ENCODE peak calls at places on chromosomes 6 and 20, in eight cellular contexts. X, R, C, U, O, H, D and M are unnamed samples.

GRCh38 chr6:112383191-112383590 is 36.1 kb downstream of the RFPL4B start:
- DNase-seq in H (no peak), X (no peak), R (no peak), U (no peak), C (no peak), D (no peak), O (no peak), M (no peak)

GRCh38 chr6:154874684-154875594 is 120.2 kb upstream of the TIAM2 start:
- DNase-seq in O (no peak), R (peak), D (no peak), H (no peak), X (no peak), C (no peak), U (no peak), M (no peak)

GRCh38 chr6:30782425-30783014 is 38.2 kb upstream of the IER3 start:
- DNase-seq in R (peak), O (peak), H (no peak), X (no peak), U (no peak), C (no peak), D (no peak), M (no peak)

GRCh38 chr6:76810286-76810685 is 653.0 kb downstream of the HTR1B start:
- DNase-seq in O (no peak), U (no peak), R (no peak), X (peak), H (no peak), C (no peak), D (no peak), M (no peak)

GRCh38 chr6:77876300-77876699 is 223.5 kb downstream of the MEI4 start:
- DNase-seq in H (no peak), X (no peak), D (no peak), U (no peak), C (no peak), O (no peak), R (no peak), M (no peak)

GRCh38 chr6:127434651-127435050 is 24.5 kb downstream of the KIAA0408 start:
- DNase-seq in H (no peak), C (no peak), D (no peak), U (no peak), X (no peak), O (no peak), R (no peak), M (no peak)

GRCh38 chr6:158018851-158019361 is 37.2 kb downstream of the SYNJ2 start:
- DNase-seq in O (no peak), D (peak), H (no peak), X (no peak), R (peak), U (no peak), C (no peak), M (no peak)

GRCh38 chr20:49356676-49357075 is 78.8 kb upstream of the ZNFX1 start:
- DNase-seq in X (no peak), H (no peak), O (no peak), D (no peak), C (no peak), R (no peak), U (no peak), M (no peak)

GRCh38 chr20:59598625-59599310 is 5.6 kb upstream of the PHACTR3 start:
- DNase-seq in D (no peak), U (no peak), H (peak), O (peak), X (no peak), R (peak), C (peak), M (no peak)

GRCh38 chr6:38080349-38080748 is 260.8 kb downstream of the ZFAND3 start:
- DNase-seq in X (no peak), R (peak), C (no peak), H (no peak), U (no peak), O (no peak), D (no peak), M (no peak)

GRCh38 chr6:33173228-33174180 is 18.8 kb downstream of the COL11A2 start:
- DNase-seq in O (no peak), U (no peak), X (peak), R (no peak), D (no peak), C (no peak), H (no peak), M (no peak)

GRCh38 chr6:33171889-33172203 is 20.4 kb downstream of the COL11A2 start:
- DNase-seq in U (no peak), D (no peak), H (no peak), O (no peak), X (no peak), C (no peak), R (no peak), M (no peak)

GRCh38 chr6:33170176-33171095 is 21.8 kb downstream of the COL11A2 start:
- DNase-seq in C (no peak), R (no peak), X (peak), U (no peak), D (no peak), O (no peak), H (no peak), M (no peak)

GRCh38 chr6:33171096-33171888 is 21.0 kb downstream of the COL11A2 start:
- DNase-seq in D (no peak), H (no peak), U (no peak), R (no peak), C (no peak), O (no peak), X (peak), M (no peak)

GRCh38 chr6:33172307-33173227 is 19.7 kb downstream of the COL11A2 start:
- DNase-seq in O (peak), R (peak), C (no peak), D (no peak), H (no peak), X (peak), U (no peak), M (no peak)
- TF ChIP-seq CTCF in O (peak), R (peak), C (peak), D (peak), H (peak), X (peak), U (no peak), M (peak)

GRCh38 chr20:45370571-45371204 is 7.4 kb downstream of the TP53TG5 start:
- DNase-seq in H (no peak), C (no peak), X (no peak), D (no peak), R (no peak), O (no peak), U (no peak), M (no peak)

GRCh38 chr20:45366631-45367030 is 3.7 kb downstream of the SYS1 start:
- DNase-seq in X (no peak), H (no peak), O (no peak), U (no peak), R (no peak), D (no peak), C (no peak), M (no peak)

GRCh38 chr20:45366192-45366591 is 3.2 kb downstream of the SYS1 start:
- DNase-seq in U (no peak), O (no peak), R (no peak), H (no peak), D (no peak), X (no peak), C (no peak), M (no peak)

GRCh38 chr20:45367126-45367525 is 4.2 kb downstream of the SYS1 start:
- DNase-seq in U (no peak), C (no peak), R (no peak), O (no peak), D (no peak), X (no peak), H (no peak), M (no peak)

DNA sequence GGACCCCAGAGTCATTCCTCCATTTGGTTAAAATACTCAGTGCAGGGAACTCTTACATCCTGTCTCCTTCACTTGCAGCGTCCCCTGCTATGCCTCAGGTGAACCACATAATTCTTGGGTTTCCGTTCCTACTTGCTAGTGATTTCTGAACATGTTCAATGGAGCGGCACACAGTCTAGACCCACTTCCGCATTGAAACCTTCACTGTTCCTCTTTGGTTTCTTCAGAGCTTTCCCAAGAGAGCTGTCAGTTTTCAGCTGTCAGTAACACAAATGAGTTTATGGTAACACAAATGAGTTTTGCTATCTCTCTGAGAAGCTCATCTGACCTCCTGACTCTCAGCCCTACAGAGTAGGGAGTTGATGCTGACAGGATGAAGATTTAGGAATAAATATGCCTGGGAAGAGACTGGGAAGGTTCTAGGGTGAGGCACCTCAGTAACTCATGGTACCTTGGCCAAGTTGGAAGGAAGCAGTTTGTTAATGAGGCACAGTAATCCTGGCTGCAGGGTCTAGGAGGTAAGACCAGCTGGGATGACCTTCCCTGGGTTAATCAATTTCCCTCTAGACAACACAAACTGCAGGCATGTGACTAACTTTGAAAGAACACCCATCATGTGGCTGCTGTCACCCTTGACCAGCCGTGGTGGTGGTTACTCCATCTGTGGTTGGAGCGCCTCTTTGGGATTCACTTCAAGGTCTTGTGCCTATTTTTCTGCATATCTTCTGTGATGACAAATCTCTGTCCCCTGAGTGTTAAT is 5.4 kb downstream of the SYS1 start:
- DNase-seq in U (no peak), C (no peak), O (no peak), H (peak), R (no peak), D (peak), X (no peak), M (peak)
- H3K4me3 ChIP-seq in U (no peak), C (no peak), O (no peak), H (no peak), R (no peak), D (no peak), X (no peak), M (no peak)

DNA sequence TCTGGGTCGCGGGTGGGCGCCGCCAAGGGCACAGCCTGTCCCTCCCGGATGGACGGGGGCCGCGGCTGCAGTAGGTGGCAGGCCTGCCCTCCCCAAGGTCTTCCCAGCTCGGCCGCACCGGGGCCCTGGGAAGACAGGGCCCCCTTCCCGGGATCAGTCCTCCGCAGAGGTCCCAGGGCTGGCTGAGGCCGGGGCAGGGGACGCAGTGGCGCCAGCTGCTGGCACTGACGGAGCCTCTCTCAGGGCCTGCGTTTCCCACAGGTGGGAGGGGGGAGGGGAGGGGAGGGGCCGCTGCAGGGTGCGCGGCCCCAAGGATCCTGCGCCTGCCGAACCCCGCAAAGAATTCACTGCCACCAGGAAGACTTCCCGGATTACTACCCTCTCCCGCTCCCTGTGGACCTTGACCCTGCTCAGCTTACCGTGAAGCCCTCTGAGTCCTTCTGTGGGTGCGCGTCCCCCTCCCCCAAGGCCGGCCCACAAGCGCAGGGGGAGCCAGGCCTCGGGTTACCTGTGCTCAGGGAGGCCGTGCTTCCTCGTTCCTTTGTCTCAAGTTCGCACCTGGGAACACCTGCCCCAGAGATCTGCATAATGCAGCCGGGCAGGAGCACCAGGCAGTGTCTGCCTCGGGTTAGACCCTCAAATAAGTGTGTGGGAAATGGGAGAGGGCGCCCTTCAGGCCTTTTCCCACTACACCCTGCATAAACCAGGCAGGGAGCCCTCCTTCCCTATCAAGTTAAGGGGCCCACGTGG is 5.1 kb downstream of the LZTS3 start:
- DNase-seq in C (no peak), H (peak), X (peak), D (peak), U (no peak), O (no peak), R (no peak), M (no peak)
- TF ChIP-seq CTCF in C (no peak), H (no peak), X (peak), D (peak), U (no peak), O (no peak), R (no peak), M (no peak)

DNA sequence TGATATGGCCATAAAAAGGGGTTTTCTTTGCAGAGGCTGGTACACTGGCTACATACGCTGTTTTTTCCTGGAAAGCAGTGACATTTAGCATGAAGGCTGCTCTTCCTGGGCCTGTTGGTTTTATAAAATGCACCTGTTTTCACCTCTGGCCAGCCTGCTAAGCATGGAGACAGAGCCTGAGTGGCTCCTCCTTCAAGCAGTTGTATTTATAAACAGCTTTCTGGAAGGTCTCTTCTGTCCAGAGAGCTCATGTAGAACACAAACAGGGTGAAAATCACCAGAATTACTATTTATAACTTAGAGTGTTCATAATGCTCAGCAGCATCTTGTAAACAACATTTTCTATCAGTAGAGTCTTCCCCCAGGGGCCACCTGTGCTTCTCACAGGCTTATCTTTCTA is 109.0 kb downstream of the FOXO3 start:
- DNase-seq in U (no peak), X (no peak), C (no peak), O (no peak), D (no peak), H (no peak), R (no peak), M (no peak)
- H3K4me3 ChIP-seq in U (no peak), X (no peak), C (no peak), O (no peak), D (no peak), H (no peak), R (no peak), M (no peak)

GRCh38 chr20:10167594-10167993 is 51.0 kb upstream of the SNAP25 start:
- DNase-seq in X (no peak), H (no peak), D (no peak), C (no peak), U (no peak), O (no peak), R (no peak), M (no peak)

GRCh38 chr20:10170261-10170660 is 48.4 kb upstream of the SNAP25 start:
- DNase-seq in O (no peak), D (no peak), C (no peak), X (no peak), R (no peak), H (no peak), U (no peak), M (no peak)

GRCh38 chr20:10172998-10173655 is 45.5 kb upstream of the SNAP25 start:
- DNase-seq in C (no peak), O (no peak), H (no peak), U (no peak), R (no peak), X (no peak), D (no peak), M (no peak)

GRCh38 chr20:10169752-10170151 is 48.9 kb upstream of the SNAP25 start:
- DNase-seq in O (no peak), H (no peak), D (no peak), U (no peak), C (no peak), R (no peak), X (no peak), M (no peak)

DNA sequence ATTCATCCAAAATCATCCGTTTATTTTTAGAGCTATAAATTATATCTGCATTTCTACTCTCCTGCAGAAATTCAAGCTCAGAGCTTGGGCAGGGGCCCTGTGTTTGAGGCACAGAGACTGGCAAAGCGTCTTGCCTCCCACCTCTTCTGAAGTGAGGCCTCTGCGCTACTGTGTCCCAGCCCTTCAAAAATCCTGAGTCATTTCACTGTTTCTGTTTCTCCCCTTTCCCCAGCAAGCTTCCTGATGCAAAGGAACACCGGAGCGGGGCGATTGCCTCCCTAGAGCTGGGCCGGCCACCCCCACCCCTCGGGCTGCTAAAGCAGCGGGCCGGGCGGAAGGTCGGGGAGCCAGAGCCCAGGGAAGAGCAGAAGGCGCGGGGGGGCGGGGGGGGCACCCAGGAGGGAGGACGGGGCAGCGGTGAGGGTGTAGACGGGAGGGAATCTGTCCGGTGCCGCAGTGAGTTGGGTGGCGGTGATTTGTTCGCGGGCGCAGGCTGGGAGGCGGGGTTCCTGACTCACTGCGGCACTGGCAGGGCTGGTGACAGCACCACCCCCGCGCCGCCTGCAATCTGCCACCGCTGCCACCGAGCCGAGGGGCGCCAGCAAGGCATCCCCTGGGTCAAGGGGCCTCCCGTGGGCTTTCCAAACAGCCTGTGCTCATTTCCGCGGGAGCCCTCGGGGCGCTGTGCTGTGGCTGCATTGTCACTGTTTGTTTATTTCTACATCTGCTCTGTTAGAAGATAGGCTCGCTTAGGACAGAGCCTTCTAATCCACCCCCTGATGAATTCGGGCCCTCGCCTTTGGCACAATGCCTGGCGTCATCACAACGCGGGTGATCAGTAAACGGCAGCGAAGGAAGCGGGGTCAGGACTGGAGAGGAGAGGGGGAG is 46.5 kb upstream of the SNAP25 start:
- DNase-seq in C (peak), O (no peak), H (peak), U (no peak), X (peak), R (peak), D (peak), M (peak)
- TF ChIP-seq CTCF in C (no peak), O (no peak), H (no peak), U (no peak), X (no peak), R (no peak), D (no peak), M (no peak)

DNA sequence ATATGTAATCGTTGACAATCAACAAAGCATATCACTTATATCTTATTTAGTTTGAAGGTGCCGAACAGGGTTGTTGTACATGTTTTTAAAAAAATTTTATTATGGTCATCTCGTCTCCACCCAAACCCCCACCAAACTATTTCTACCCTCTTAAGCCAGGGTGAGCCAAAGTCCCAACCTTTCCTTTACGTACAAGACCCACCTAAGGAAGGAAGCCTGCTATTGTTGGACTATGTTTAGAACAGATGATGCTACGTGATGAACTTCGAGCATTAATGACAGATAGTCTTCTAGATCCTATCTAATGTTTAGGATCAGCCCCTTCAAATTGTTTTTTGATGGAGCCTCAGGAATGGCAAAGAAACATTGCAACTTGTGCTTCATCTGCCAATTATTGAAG is 44.4 kb downstream of the CLIC5 start:
- DNase-seq in X (no peak), U (no peak), H (no peak), R (no peak), O (no peak), D (no peak), C (no peak), M (no peak)
- H3K4me3 ChIP-seq in X (no peak), U (no peak), H (no peak), R (no peak), O (no peak), D (no peak), C (no peak), M (no peak)

DNA sequence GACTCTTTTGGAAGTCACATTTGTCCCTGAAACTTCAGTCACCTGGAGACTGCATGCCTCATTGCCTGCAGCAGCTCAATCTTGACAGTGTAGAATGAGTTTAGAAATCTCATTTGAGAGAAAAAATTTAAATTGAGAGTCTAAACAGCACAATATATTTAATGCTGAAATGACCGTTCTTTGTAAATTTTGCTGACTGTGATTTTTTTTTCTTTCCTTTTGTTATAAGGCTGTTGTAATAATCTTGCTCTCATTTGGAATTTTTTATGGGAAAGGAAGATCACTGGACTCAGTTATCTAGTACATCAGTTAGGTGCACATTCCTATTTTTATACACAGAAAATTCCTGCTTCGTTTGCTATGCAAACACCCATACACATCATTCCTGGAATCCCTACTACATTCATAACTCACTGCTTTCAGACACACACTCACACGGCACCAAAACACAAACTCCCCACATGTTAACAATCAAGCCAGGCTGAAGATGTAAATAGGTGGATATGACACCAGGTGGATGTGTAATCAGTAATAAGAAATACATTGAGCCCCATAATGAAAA is 43.8 kb downstream of the PTCHD4 start:
- DNase-seq in X (no peak), O (no peak), U (no peak), C (no peak), H (no peak), R (no peak), D (no peak), M (no peak)
- TF ChIP-seq CTCF in X (no peak), O (no peak), U (no peak), C (no peak), H (no peak), R (no peak), D (no peak), M (no peak)